ENCODE peak calls at places on chromosome 2, in four cellular contexts. One of them, this sample, is unnamed.

GRCh38 chr2:189631849-189632248 is 29.4 kb upstream of the ASNSD1 start:
- DNase-seq in NCI-H2081: no peak
- DNase-seq in omental fat pad: no peak
- DNase-seq in HEK293T: no peak
- DNase-seq in this sample: no peak

GRCh38 chr2:164898475-164898874 is 56.9 kb downstream of the SLC38A11 start:
- DNase-seq in HEK293T: no peak
- DNase-seq in omental fat pad: no peak
- DNase-seq in NCI-H2081: no peak
- DNase-seq in this sample: no peak

GRCh38 chr2:240703417-240704341 is 12.0 kb downstream of the AQP12A start:
- DNase-seq in NCI-H2081: no peak
- DNase-seq in HEK293T: no peak
- DNase-seq in omental fat pad: no peak
- DNase-seq in this sample: no peak

GRCh38 chr2:37588316-37588777 is 83.1 kb downstream of the CDC42EP3 start:
- DNase-seq in omental fat pad: no peak
- DNase-seq in NCI-H2081: no peak
- DNase-seq in HEK293T: no peak
- DNase-seq in this sample: no peak

GRCh38 chr2:74835831-74836674 is 2.1 kb downstream of the HK2 start:
- DNase-seq in HEK293T: peak
- DNase-seq in NCI-H2081: peak
- DNase-seq in omental fat pad: no peak
- DNase-seq in this sample: no peak

GRCh38 chr2:223576873-223577272 is 25.3 kb downstream of the SCG2 start:
- DNase-seq in NCI-H2081: no peak
- DNase-seq in omental fat pad: no peak
- DNase-seq in HEK293T: no peak
- DNase-seq in this sample: no peak

GRCh38 chr2:176107731-176108181 is 676 bp downstream of the HOXD11 start:
- DNase-seq in NCI-H2081: peak
- DNase-seq in omental fat pad: no peak
- DNase-seq in HEK293T: no peak
- DNase-seq in this sample: no peak

GRCh38 chr2:62382757-62383156 is 123.2 kb downstream of the TMEM17 start:
- DNase-seq in omental fat pad: no peak
- DNase-seq in NCI-H2081: no peak
- DNase-seq in HEK293T: no peak
- DNase-seq in this sample: no peak

This sample was measured in thoracic aorta.